ENCODE peak calls at places on chromosome 15, in nine cellular contexts. D is NCI-H748 treated with DMSO at 0.1 percent for 48 hours, R is gastrocnemius medialis, Z is iris pigment epithelial cell, M is ecto neural progenitor cell, W is cardiac muscle cell, I is sciatic nerve, G is ACHN, J is heart right ventricle. Y is an unnamed sample.

GRCh38 chr15:85733415-85733814 is 61.3 kb downstream of the KLHL25 start:
- DNase-seq in D (no peak), R (no peak), Z (no peak), M (no peak), W (no peak), I (no peak), G (peak), J (no peak), Y (no peak)

GRCh38 chr15:97091093-97091492 is 760.6 kb downstream of the NR2F2 start:
- DNase-seq in D (no peak), R (no peak), Z (no peak), M (no peak), W (no peak), I (no peak), G (no peak), J (no peak), Y (no peak)

GRCh38 chr15:27422997-27423396 is 452.0 kb downstream of the GABRG3 start:
- DNase-seq in D (no peak), R (no peak), Z (no peak), M (no peak), W (no peak), I (no peak), G (no peak), J (no peak), Y (no peak)

GRCh38 chr15:70902105-70902504 is 9.5 kb downstream of the LRRC49 start:
- DNase-seq in D (no peak), R (no peak), Z (peak), M (no peak), W (no peak), I (no peak), G (peak), J (no peak), Y (no peak)

GRCh38 chr15:88513195-88513594 is 33.3 kb downstream of the DET1 start:
- DNase-seq in D (no peak), R (no peak), Z (peak), M (no peak), W (no peak), I (no peak), G (no peak), J (no peak), Y (no peak)

GRCh38 chr15:57259511-57260143 is 116.7 kb upstream of the CGNL1 start:
- DNase-seq in D (peak), R (no peak), Z (no peak), M (peak), W (peak), I (no peak), G (no peak), J (no peak), Y (no peak)

GRCh38 chr15:50773389-50773788 is 7.9 kb upstream of the SPPL2A start:
- DNase-seq in D (no peak), R (no peak), Z (no peak), M (no peak), W (no peak), I (no peak), G (no peak), J (no peak), Y (no peak)

GRCh38 chr15:39925112-39925830 is 5.2 kb upstream of the GPR176 start:
- DNase-seq in D (no peak), R (no peak), Z (peak), M (no peak), W (no peak), I (no peak), G (peak), J (no peak), Y (no peak)

GRCh38 chr15:68249058-68249713 is 19.7 kb upstream of the CLN6 start:
- DNase-seq in D (no peak), R (no peak), Z (no peak), M (no peak), W (no peak), I (no peak), G (no peak), J (no peak), Y (no peak)

GRCh38 chr15:41891226-41891625 is 2.6 kb downstream of the SPTBN5 start:
- DNase-seq in D (no peak), R (no peak), Z (no peak), M (no peak), W (no peak), I (no peak), G (no peak), J (no peak), Y (no peak)

GRCh38 chr15:63981596-63982320 is 64.5 kb downstream of the DAPK2 start:
- DNase-seq in D (no peak), R (no peak), Z (no peak), M (no peak), W (no peak), I (no peak), G (no peak), J (no peak), Y (no peak)

GRCh38 chr15:59410448-59410896 is 27.5 kb upstream of the FAM81A start:
- DNase-seq in D (no peak), R (no peak), Z (peak), M (no peak), W (no peak), I (no peak), G (peak), J (no peak), Y (no peak)

GRCh38 chr15:33551860-33552259 is 241.1 kb downstream of the RYR3 start:
- DNase-seq in D (no peak), R (no peak), Z (no peak), M (no peak), W (no peak), I (no peak), G (no peak), J (no peak), Y (no peak)

GRCh38 chr15:50886611-50887350 is 21.7 kb upstream of the AP4E1 start:
- DNase-seq in D (no peak), R (no peak), Z (no peak), M (no peak), W (no peak), I (no peak), G (no peak), J (no peak), Y (no peak)

GRCh38 chr15:67554580-67554979 is 12.1 kb downstream of the MAP2K5 start:
- DNase-seq in D (no peak), R (no peak), Z (no peak), M (no peak), W (no peak), I (no peak), G (no peak), J (no peak), Y (no peak)

GRCh38 chr15:77064539-77065308 is 6.2 kb downstream of the TSPAN3 start:
- DNase-seq in D (no peak), R (no peak), Z (peak), M (no peak), W (no peak), I (no peak), G (peak), J (no peak), Y (no peak)

GRCh38 chr15:40664909-40665308 is 30.1 kb upstream of the RAD51 start:
- DNase-seq in D (no peak), R (no peak), Z (no peak), M (no peak), W (no peak), I (no peak), G (no peak), J (no peak), Y (no peak)

Y was measured in tibial artery.